ENCODE peak calls at places on chromosomes 7 and 10, in five cellular contexts. M, E, I, T and H are unnamed samples.

GRCh38 chr10:67808706-67809105 is 29.3 kb downstream of the DNAJC12 start:
- DNase-seq in M (no peak), E (no peak), I (no peak), T (no peak), H (no peak)

GRCh38 chr10:58894929-58895328 is 281.5 kb upstream of the PHYHIPL start:
- DNase-seq in M (no peak), E (no peak), I (peak), T (no peak), H (no peak)

GRCh38 chr10:88059176-88059575 is 195.8 kb downstream of the PTEN start:
- DNase-seq in M (no peak), E (no peak), I (no peak), T (no peak), H (no peak)

GRCh38 chr7:136868496-136869005 is at the start of gene CHRM2:
- DNase-seq in M (no peak), E (no peak), I (peak), T (peak), H (no peak)

GRCh38 chr7:158442260-158442659 is 145.4 kb downstream of the PTPRN2 start:
- DNase-seq in M (no peak), E (peak), I (no peak), T (no peak), H (no peak)

GRCh38 chr10:104139221-104139620 is 17.2 kb downstream of the SFR1 start:
- DNase-seq in M (no peak), E (no peak), I (peak), T (no peak), H (no peak)

GRCh38 chr10:104274762-104275721 is 6.1 kb downstream of the GSTO2 start:
- DNase-seq in M (no peak), E (peak), I (peak), T (peak), H (no peak)

GRCh38 chr7:28389504-28390385 is 22.6 kb upstream of the CREB5 start:
- DNase-seq in M (no peak), E (peak), I (peak), T (peak), H (peak)

GRCh38 chr10:44307691-44308090 is 77.2 kb downstream of the CXCL12 start:
- DNase-seq in M (no peak), E (no peak), I (no peak), T (no peak), H (no peak)

GRCh38 chr10:110499796-110500514 is 2.2 kb downstream of the DUSP5 start:
- DNase-seq in M (no peak), E (no peak), I (no peak), T (peak), H (no peak)

GRCh38 chr7:116231543-116232401 is 21.4 kb downstream of the TES start:
- DNase-seq in M (no peak), E (no peak), I (peak), T (peak), H (no peak)

GRCh38 chr10:115829501-115830215 is 443.3 kb downstream of the GFRA1 start:
- DNase-seq in M (no peak), E (no peak), I (peak), T (peak), H (no peak)

GRCh38 chr10:45408421-45409319 is 34.7 kb downstream of the ALOX5 start:
- DNase-seq in M (no peak), E (no peak), I (no peak), T (no peak), H (no peak)

GRCh38 chr7:97022451-97023306 is 2.0 kb downstream of the DLX5 start:
- DNase-seq in M (no peak), E (no peak), I (no peak), T (no peak), H (no peak)

GRCh38 chr10:24505759-24506158 is 217.9 kb downstream of the ARHGAP21 start:
- DNase-seq in M (no peak), E (no peak), I (peak), T (no peak), H (no peak)

GRCh38 chr10:80281292-80281691 is 8.2 kb downstream of the MAT1A start:
- DNase-seq in M (no peak), E (no peak), I (no peak), T (no peak), H (no peak)

GRCh38 chr7:111529507-111530355 is 32.6 kb downstream of the IMMP2L start:
- DNase-seq in M (no peak), E (no peak), I (peak), T (no peak), H (no peak)

GRCh38 chr10:47283101-47283630 is 16.8 kb upstream of the GDF10 start:
- DNase-seq in M (no peak), E (no peak), I (no peak), T (no peak), H (no peak)

GRCh38 chr7:96321041-96321669 is 743 bp downstream of the SLC25A13 start:
- DNase-seq in M (peak), E (peak), I (peak), T (peak), H (no peak)

GRCh38 chr7:3725660-3726059 is 424.6 kb downstream of the SDK1 start:
- DNase-seq in M (no peak), E (no peak), I (no peak), T (no peak), H (no peak)

GRCh38 chr7:42237162-42237821 is at the start of gene GLI3:
- DNase-seq in M (peak), E (no peak), I (peak), T (peak), H (peak)

GRCh38 chr10:97849491-97850402 is at the start of gene GOLGA7B:
- DNase-seq in M (no peak), E (no peak), I (no peak), T (peak), H (no peak)

GRCh38 chr10:133161486-133162051 is 1.6 kb downstream of the KNDC1 start:
- DNase-seq in M (peak), E (no peak), I (no peak), T (no peak), H (no peak)

GRCh38 chr7:97075928-97076327 is 41.6 kb upstream of the SDHAF3 start:
- DNase-seq in M (no peak), E (peak), I (no peak), T (no peak), H (no peak)

GRCh38 chr10:71486465-71487114 is 89.9 kb downstream of the CDH23 start:
- DNase-seq in M (no peak), E (peak), I (peak), T (peak), H (no peak)

DNA sequence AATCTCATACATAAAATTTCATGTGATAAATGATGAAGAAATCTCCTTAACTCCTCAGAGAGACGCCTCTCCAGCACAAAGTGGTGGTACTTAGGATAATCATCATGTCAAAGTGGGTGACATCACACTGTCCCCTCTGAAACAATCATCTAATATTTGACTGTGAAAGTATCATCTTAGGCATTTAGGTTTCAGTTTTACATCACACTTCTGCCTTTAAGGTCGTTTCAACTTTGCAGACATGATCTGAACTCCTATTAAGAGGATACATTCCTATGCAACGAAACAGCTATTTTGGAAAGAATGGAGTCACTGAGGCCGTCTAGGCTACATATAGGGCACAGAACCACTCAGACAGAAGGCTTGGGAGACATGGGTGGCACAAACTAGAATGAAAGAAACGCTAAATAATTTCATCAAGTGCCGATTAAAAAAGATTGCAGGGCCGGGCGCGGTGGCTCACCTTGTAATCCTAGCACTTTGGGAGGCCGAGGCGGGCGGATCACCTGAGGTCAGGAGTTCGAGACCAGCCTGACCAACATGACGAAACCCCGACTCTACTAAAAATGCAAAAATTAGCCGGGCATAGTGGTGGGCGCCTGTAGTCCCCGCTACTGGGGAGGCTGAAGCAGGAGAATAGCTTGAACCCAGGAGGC is 2.0 kb downstream of the VOPP1 start:
- DNase-seq in M (no peak), E (no peak), I (peak), T (peak), H (no peak)
- H3K4me3 ChIP-seq in M (no peak), E (no peak), I (peak), T (peak), H (peak)

DNA sequence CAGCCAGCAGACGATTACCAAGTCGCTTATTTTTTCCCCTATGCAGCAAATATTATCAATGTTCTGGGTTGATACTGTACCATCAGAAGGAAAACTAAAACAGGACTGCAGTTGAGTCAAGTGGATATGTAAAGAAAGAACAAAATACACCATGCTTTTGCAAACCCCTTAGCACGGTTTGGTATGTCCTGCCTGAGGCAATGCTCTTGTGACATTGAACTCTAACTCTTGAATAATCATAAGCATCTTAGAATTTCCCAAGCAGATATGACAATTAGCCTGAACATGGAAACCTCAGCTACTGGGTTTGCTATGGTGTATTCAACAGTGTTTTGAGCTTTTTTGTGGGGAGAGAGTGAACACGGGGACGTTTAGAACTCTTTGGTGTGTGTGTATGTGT is 107.4 kb downstream of the ETV1 start:
- DNase-seq in M (no peak), E (no peak), I (no peak), T (no peak), H (no peak)
- H3K4me3 ChIP-seq in M (no peak), E (no peak), I (no peak), T (no peak), H (no peak)

GRCh38 chr7:84492128-84492527 is 297.5 kb upstream of the SEMA3A start:
- DNase-seq in M (no peak), E (no peak), I (no peak), T (no peak), H (no peak)
- H3K4me3 ChIP-seq in M (no peak), E (no peak), I (no peak), T (peak), H (no peak)

DNA sequence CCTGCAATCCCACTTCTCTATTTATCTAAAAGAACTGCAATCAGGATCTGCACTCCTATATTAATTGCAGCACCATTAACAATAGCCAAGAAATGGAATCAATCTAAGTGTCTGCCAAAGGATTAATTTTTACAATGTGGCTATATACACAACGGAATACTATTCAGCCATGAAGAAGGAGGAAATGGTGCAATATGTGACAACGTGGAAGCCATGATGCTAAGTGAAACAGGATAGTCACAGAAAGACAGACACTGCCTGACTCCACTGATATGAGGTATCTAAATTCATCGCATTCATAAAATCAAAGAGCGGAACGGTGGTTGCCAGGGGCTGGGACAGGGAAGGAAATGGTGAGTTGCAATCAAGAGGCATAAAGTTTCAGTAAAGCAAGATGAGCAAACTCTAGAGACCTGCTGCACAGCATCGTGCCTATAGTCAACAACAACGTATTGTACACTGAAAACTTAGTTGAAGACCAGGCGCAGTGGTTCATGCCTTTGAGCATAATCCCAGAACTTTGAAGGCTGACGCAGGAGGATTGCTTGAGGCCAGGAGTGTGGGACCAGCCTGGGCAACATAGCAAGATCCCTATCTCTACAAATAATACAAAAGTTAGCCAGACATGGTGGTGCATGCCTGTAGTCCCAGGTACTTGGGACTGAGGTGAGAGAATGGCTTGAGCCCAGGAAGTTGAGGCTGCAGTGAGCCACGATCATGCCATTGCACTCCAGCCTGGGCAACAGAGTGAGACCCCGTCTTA is 76.3 kb downstream of the FGFR2 start:
- DNase-seq in M (no peak), E (no peak), I (no peak), T (no peak), H (no peak)
- H3K4me3 ChIP-seq in M (no peak), E (no peak), I (no peak), T (no peak), H (no peak)

GRCh38 chr10:17710181-17710580 is 41.8 kb upstream of the TMEM236 start:
- DNase-seq in M (no peak), E (no peak), I (no peak), T (no peak), H (no peak)

GRCh38 chr10:17716161-17716560 is 35.8 kb upstream of the TMEM236 start:
- DNase-seq in M (no peak), E (no peak), I (no peak), T (no peak), H (no peak)

GRCh38 chr10:17713758-17714157 is 38.2 kb upstream of the TMEM236 start:
- DNase-seq in M (no peak), E (no peak), I (no peak), T (no peak), H (no peak)

GRCh38 chr10:17712053-17712452 is 39.9 kb upstream of the TMEM236 start:
- DNase-seq in M (no peak), E (no peak), I (no peak), T (no peak), H (no peak)

GRCh38 chr10:17713133-17713532 is 38.9 kb upstream of the TMEM236 start:
- DNase-seq in M (no peak), E (no peak), I (no peak), T (no peak), H (no peak)
- H3K4me3 ChIP-seq in M (no peak), E (no peak), I (no peak), T (no peak), H (no peak)

GRCh38 chr7:127536426-127537152 is 48.8 kb downstream of the GCC1 start:
- DNase-seq in M (no peak), E (no peak), I (no peak), T (no peak), H (no peak)
- H3K4me3 ChIP-seq in M (no peak), E (no peak), I (no peak), T (peak), H (no peak)

GRCh38 chr10:121536271-121536918 is 61.8 kb downstream of the FGFR2 start:
- DNase-seq in M (no peak), E (no peak), I (no peak), T (no peak), H (no peak)

GRCh38 chr10:121540773-121541395 is 57.4 kb downstream of the FGFR2 start:
- DNase-seq in M (no peak), E (no peak), I (no peak), T (no peak), H (no peak)

GRCh38 chr10:121543545-121543944 is 54.7 kb downstream of the FGFR2 start:
- DNase-seq in M (no peak), E (no peak), I (no peak), T (no peak), H (no peak)

GRCh38 chr10:121541450-121541849 is 56.8 kb downstream of the FGFR2 start:
- DNase-seq in M (no peak), E (no peak), I (no peak), T (no peak), H (no peak)

DNA sequence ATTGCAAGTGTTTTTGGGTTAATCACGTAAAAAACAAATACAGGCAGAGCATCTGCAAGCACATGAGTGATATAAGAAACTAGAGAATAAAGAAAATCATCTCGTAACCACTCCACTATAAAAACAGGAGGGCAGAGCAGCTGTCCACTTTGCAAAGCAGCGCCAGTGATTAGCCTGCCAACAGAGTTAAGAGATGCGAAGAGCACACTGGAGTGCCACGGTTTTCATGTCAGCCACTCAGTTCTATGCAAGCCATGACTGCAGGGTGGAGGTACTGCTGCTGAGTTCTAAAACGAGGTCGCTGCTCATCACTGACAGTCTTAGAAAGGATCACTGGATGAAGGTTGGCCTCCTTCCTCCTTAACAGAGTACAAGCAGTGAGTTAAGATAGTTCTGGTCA is 58.5 kb downstream of the FGFR2 start:
- DNase-seq in M (no peak), E (no peak), I (no peak), T (no peak), H (no peak)
- H3K4me3 ChIP-seq in M (no peak), E (no peak), I (no peak), T (no peak), H (no peak)

GRCh38 chr10:113310317-113310716 is 242.5 kb upstream of the HABP2 start:
- DNase-seq in M (no peak), E (no peak), I (no peak), T (no peak), H (no peak)
- H3K4me3 ChIP-seq in M (no peak), E (no peak), I (no peak), T (no peak), H (no peak)